ENCODE peak calls at places on chromosomes 16 and 17, in nine cellular contexts. One of them, this sample, is unnamed.

GRCh38 chr16:11032000-11032921 is 87.9 kb downstream of the CLEC16A start:
- DNase-seq in OCI-LY7: no peak
- DNase-seq in neuronal stem cell: no peak
- DNase-seq in A549: no peak
- DNase-seq in neural progenitor cell: no peak
- DNase-seq in fibroblast of lung: peak
- DNase-seq in mesendoderm: peak
- DNase-seq in IMR-90: no peak
- DNase-seq in PC-3: no peak
- DNase-seq in this sample: no peak

GRCh38 chr17:2406903-2407790 is 6.3 kb upstream of the MNT start:
- DNase-seq in OCI-LY7: no peak
- DNase-seq in neuronal stem cell: no peak
- DNase-seq in A549: peak
- DNase-seq in neural progenitor cell: no peak
- DNase-seq in fibroblast of lung: peak
- DNase-seq in mesendoderm: no peak
- DNase-seq in IMR-90: peak
- DNase-seq in PC-3: peak
- DNase-seq in this sample: peak

GRCh38 chr17:46020023-46020735 is 21.1 kb downstream of the STH start:
- DNase-seq in OCI-LY7: no peak
- DNase-seq in neuronal stem cell: no peak
- DNase-seq in A549: no peak
- DNase-seq in neural progenitor cell: no peak
- DNase-seq in fibroblast of lung: no peak
- DNase-seq in mesendoderm: no peak
- DNase-seq in IMR-90: no peak
- DNase-seq in PC-3: no peak
- DNase-seq in this sample: no peak

GRCh38 chr16:23505180-23505665 is 5.1 kb downstream of the GGA2 start:
- DNase-seq in OCI-LY7: no peak
- DNase-seq in neuronal stem cell: no peak
- DNase-seq in A549: no peak
- DNase-seq in neural progenitor cell: peak
- DNase-seq in fibroblast of lung: peak
- DNase-seq in mesendoderm: no peak
- DNase-seq in IMR-90: no peak
- DNase-seq in PC-3: no peak
- DNase-seq in this sample: no peak

GRCh38 chr17:67293251-67294203 is 48.5 kb upstream of the HELZ start:
- DNase-seq in OCI-LY7: peak
- DNase-seq in neuronal stem cell: peak
- DNase-seq in A549: peak
- DNase-seq in neural progenitor cell: peak
- DNase-seq in fibroblast of lung: peak
- DNase-seq in mesendoderm: peak
- DNase-seq in IMR-90: peak
- DNase-seq in PC-3: peak
- DNase-seq in this sample: peak

GRCh38 chr17:72123964-72124791 is 3.4 kb downstream of the SOX9 start:
- DNase-seq in OCI-LY7: no peak
- DNase-seq in neuronal stem cell: no peak
- DNase-seq in A549: no peak
- DNase-seq in neural progenitor cell: peak
- DNase-seq in fibroblast of lung: peak
- DNase-seq in mesendoderm: no peak
- DNase-seq in IMR-90: no peak
- DNase-seq in PC-3: peak
- DNase-seq in this sample: no peak

GRCh38 chr17:74201250-74201649 is 2.2 kb upstream of the RPL38 start:
- DNase-seq in OCI-LY7: no peak
- DNase-seq in neuronal stem cell: no peak
- DNase-seq in A549: peak
- DNase-seq in neural progenitor cell: no peak
- DNase-seq in fibroblast of lung: no peak
- DNase-seq in mesendoderm: no peak
- DNase-seq in IMR-90: peak
- DNase-seq in PC-3: peak
- DNase-seq in this sample: no peak

GRCh38 chr16:69941251-69942098 is 9.7 kb upstream of the CLEC18A start:
- DNase-seq in OCI-LY7: no peak
- DNase-seq in neuronal stem cell: no peak
- DNase-seq in A549: no peak
- DNase-seq in neural progenitor cell: no peak
- DNase-seq in fibroblast of lung: no peak
- DNase-seq in mesendoderm: no peak
- DNase-seq in IMR-90: no peak
- DNase-seq in PC-3: no peak
- DNase-seq in this sample: no peak

GRCh38 chr17:69069289-69069688 is 8.6 kb upstream of the ABCA9 start:
- DNase-seq in OCI-LY7: no peak
- DNase-seq in neuronal stem cell: no peak
- DNase-seq in A549: no peak
- DNase-seq in neural progenitor cell: peak
- DNase-seq in fibroblast of lung: no peak
- DNase-seq in mesendoderm: peak
- DNase-seq in IMR-90: no peak
- DNase-seq in PC-3: no peak
- DNase-seq in this sample: no peak

GRCh38 chr17:5123343-5124124 is 7.7 kb downstream of the USP6 start:
- DNase-seq in OCI-LY7: no peak
- DNase-seq in neuronal stem cell: no peak
- DNase-seq in A549: no peak
- DNase-seq in neural progenitor cell: no peak
- DNase-seq in fibroblast of lung: no peak
- DNase-seq in mesendoderm: no peak
- DNase-seq in IMR-90: no peak
- DNase-seq in PC-3: no peak
- DNase-seq in this sample: no peak

GRCh38 chr17:45168991-45169752 is 7.5 kb downstream of the HEXIM2 start:
- DNase-seq in OCI-LY7: no peak
- DNase-seq in neuronal stem cell: no peak
- DNase-seq in A549: no peak
- DNase-seq in neural progenitor cell: no peak
- DNase-seq in fibroblast of lung: no peak
- DNase-seq in mesendoderm: no peak
- DNase-seq in IMR-90: no peak
- DNase-seq in PC-3: no peak
- DNase-seq in this sample: no peak

GRCh38 chr16:5319799-5320198 is 222.2 kb upstream of the EEF2KMT start:
- DNase-seq in OCI-LY7: no peak
- DNase-seq in neuronal stem cell: no peak
- DNase-seq in A549: no peak
- DNase-seq in neural progenitor cell: no peak
- DNase-seq in fibroblast of lung: no peak
- DNase-seq in mesendoderm: no peak
- DNase-seq in IMR-90: no peak
- DNase-seq in PC-3: no peak
- DNase-seq in this sample: no peak

GRCh38 chr17:60358611-60359225 is 33.2 kb downstream of the USP32 start:
- DNase-seq in OCI-LY7: no peak
- DNase-seq in neuronal stem cell: no peak
- DNase-seq in A549: no peak
- DNase-seq in neural progenitor cell: no peak
- DNase-seq in fibroblast of lung: no peak
- DNase-seq in mesendoderm: no peak
- DNase-seq in IMR-90: no peak
- DNase-seq in PC-3: no peak
- DNase-seq in this sample: no peak

GRCh38 chr16:88454315-88455057 is 1.4 kb downstream of the ZFPM1 start:
- DNase-seq in OCI-LY7: peak
- DNase-seq in neuronal stem cell: no peak
- DNase-seq in A549: peak
- DNase-seq in neural progenitor cell: peak
- DNase-seq in fibroblast of lung: no peak
- DNase-seq in mesendoderm: no peak
- DNase-seq in IMR-90: no peak
- DNase-seq in PC-3: peak
- DNase-seq in this sample: no peak

GRCh38 chr16:82011199-82011641 is at the start of gene SDR42E1:
- DNase-seq in OCI-LY7: peak
- DNase-seq in neuronal stem cell: no peak
- DNase-seq in A549: peak
- DNase-seq in neural progenitor cell: no peak
- DNase-seq in fibroblast of lung: peak
- DNase-seq in mesendoderm: peak
- DNase-seq in IMR-90: no peak
- DNase-seq in PC-3: no peak
- DNase-seq in this sample: no peak

GRCh38 chr16:82007189-82007588 is 4.1 kb downstream of the SDR42E1 start:
- DNase-seq in OCI-LY7: no peak
- DNase-seq in neuronal stem cell: no peak
- DNase-seq in A549: no peak
- DNase-seq in neural progenitor cell: no peak
- DNase-seq in fibroblast of lung: no peak
- DNase-seq in mesendoderm: no peak
- DNase-seq in IMR-90: no peak
- DNase-seq in PC-3: no peak
- DNase-seq in this sample: no peak

GRCh38 chr16:82005491-82005830 is 5.8 kb downstream of the SDR42E1 start:
- DNase-seq in OCI-LY7: no peak
- DNase-seq in neuronal stem cell: no peak
- DNase-seq in A549: no peak
- DNase-seq in neural progenitor cell: no peak
- DNase-seq in fibroblast of lung: no peak
- DNase-seq in mesendoderm: no peak
- DNase-seq in IMR-90: no peak
- DNase-seq in PC-3: no peak
- DNase-seq in this sample: no peak

GRCh38 chr16:82008957-82009592 is 2.2 kb downstream of the SDR42E1 start:
- DNase-seq in OCI-LY7: peak
- DNase-seq in neuronal stem cell: no peak
- DNase-seq in A549: no peak
- DNase-seq in neural progenitor cell: no peak
- DNase-seq in fibroblast of lung: no peak
- DNase-seq in mesendoderm: no peak
- DNase-seq in IMR-90: no peak
- DNase-seq in PC-3: no peak
- DNase-seq in this sample: no peak

GRCh38 chr16:82010649-82011048 is 621 bp downstream of the SDR42E1 start:
- DNase-seq in OCI-LY7: no peak
- DNase-seq in neuronal stem cell: no peak
- DNase-seq in A549: no peak
- DNase-seq in neural progenitor cell: no peak
- DNase-seq in fibroblast of lung: no peak
- DNase-seq in mesendoderm: no peak
- DNase-seq in IMR-90: no peak
- DNase-seq in PC-3: no peak
- DNase-seq in this sample: no peak
- H3K27ac ChIP-seq in OCI-LY7: no peak
- H3K27ac ChIP-seq in neuronal stem cell: no peak
- H3K27ac ChIP-seq in A549: peak
- H3K27ac ChIP-seq in neural progenitor cell: no peak
- H3K27ac ChIP-seq in fibroblast of lung: no peak
- H3K27ac ChIP-seq in mesendoderm: no peak
- H3K27ac ChIP-seq in IMR-90: no peak
- H3K27ac ChIP-seq in PC-3: no peak
- H3K27ac ChIP-seq in this sample: no peak

GRCh38 chr17:41664587-41665565 is 23.8 kb upstream of the EIF1 start:
- DNase-seq in OCI-LY7: no peak
- DNase-seq in neuronal stem cell: no peak
- DNase-seq in A549: no peak
- DNase-seq in neural progenitor cell: no peak
- DNase-seq in fibroblast of lung: no peak
- DNase-seq in mesendoderm: no peak
- DNase-seq in IMR-90: no peak
- DNase-seq in PC-3: no peak
- DNase-seq in this sample: no peak
- H3K4me2 ChIP-seq in OCI-LY7: peak
- H3K4me2 ChIP-seq in neuronal stem cell: peak
- H3K4me2 ChIP-seq in A549: peak
- H3K4me2 ChIP-seq in neural progenitor cell: peak
- H3K4me2 ChIP-seq in fibroblast of lung: peak
- H3K4me2 ChIP-seq in mesendoderm: no peak
- H3K4me2 ChIP-seq in IMR-90: peak
- H3K4me2 ChIP-seq in PC-3: peak
- H3K4me2 ChIP-seq in this sample: peak

DNA sequence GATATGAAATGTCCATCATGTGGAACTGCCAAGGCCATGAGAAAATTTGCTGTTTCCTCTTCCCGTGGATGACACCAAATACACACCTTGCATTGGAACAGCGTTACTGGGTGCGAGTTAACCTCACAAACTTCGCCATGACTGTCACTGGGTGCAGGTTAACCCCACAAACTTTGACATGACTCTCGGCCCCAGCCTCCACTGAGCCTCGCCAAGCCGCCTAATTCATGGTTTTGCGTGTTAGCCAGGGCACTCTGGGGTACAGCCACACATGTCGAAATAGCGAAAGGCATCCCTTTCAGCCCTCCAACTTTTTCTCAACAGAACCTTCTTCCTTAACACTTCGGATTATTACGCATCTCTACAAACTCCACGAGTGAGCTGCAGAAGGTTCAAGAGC is 10.6 kb upstream of the KCTD5 start:
- DNase-seq in OCI-LY7: no peak
- DNase-seq in neuronal stem cell: no peak
- DNase-seq in A549: no peak
- DNase-seq in neural progenitor cell: no peak
- DNase-seq in fibroblast of lung: no peak
- DNase-seq in mesendoderm: no peak
- DNase-seq in IMR-90: no peak
- DNase-seq in PC-3: no peak
- DNase-seq in this sample: no peak
- H3K27ac ChIP-seq in OCI-LY7: no peak
- H3K27ac ChIP-seq in neuronal stem cell: no peak
- H3K27ac ChIP-seq in A549: no peak
- H3K27ac ChIP-seq in neural progenitor cell: no peak
- H3K27ac ChIP-seq in fibroblast of lung: no peak
- H3K27ac ChIP-seq in mesendoderm: no peak
- H3K27ac ChIP-seq in IMR-90: no peak
- H3K27ac ChIP-seq in PC-3: no peak
- H3K27ac ChIP-seq in this sample: no peak

GRCh38 chr17:39867891-39868553 is at the start of gene ZPBP2:
- DNase-seq in OCI-LY7: no peak
- DNase-seq in neuronal stem cell: no peak
- DNase-seq in A549: no peak
- DNase-seq in neural progenitor cell: no peak
- DNase-seq in fibroblast of lung: no peak
- DNase-seq in mesendoderm: no peak
- DNase-seq in IMR-90: no peak
- DNase-seq in PC-3: no peak
- DNase-seq in this sample: no peak

GRCh38 chr17:39867084-39867890 is 715 bp upstream of the ZPBP2 start:
- DNase-seq in OCI-LY7: no peak
- DNase-seq in neuronal stem cell: no peak
- DNase-seq in A549: no peak
- DNase-seq in neural progenitor cell: no peak
- DNase-seq in fibroblast of lung: no peak
- DNase-seq in mesendoderm: no peak
- DNase-seq in IMR-90: no peak
- DNase-seq in PC-3: no peak
- DNase-seq in this sample: no peak

GRCh38 chr17:39868554-39868942 is 546 bp downstream of the ZPBP2 start:
- DNase-seq in OCI-LY7: no peak
- DNase-seq in neuronal stem cell: no peak
- DNase-seq in A549: no peak
- DNase-seq in neural progenitor cell: no peak
- DNase-seq in fibroblast of lung: no peak
- DNase-seq in mesendoderm: no peak
- DNase-seq in IMR-90: no peak
- DNase-seq in PC-3: no peak
- DNase-seq in this sample: no peak

GRCh38 chr17:39863918-39864746 is at the start of gene IKZF3:
- DNase-seq in OCI-LY7: peak
- DNase-seq in neuronal stem cell: peak
- DNase-seq in A549: peak
- DNase-seq in neural progenitor cell: peak
- DNase-seq in fibroblast of lung: peak
- DNase-seq in mesendoderm: peak
- DNase-seq in IMR-90: peak
- DNase-seq in PC-3: peak
- DNase-seq in this sample: peak

GRCh38 chr17:39866013-39866730 is 1.8 kb upstream of the ZPBP2 start:
- DNase-seq in OCI-LY7: no peak
- DNase-seq in neuronal stem cell: no peak
- DNase-seq in A549: no peak
- DNase-seq in neural progenitor cell: no peak
- DNase-seq in fibroblast of lung: no peak
- DNase-seq in mesendoderm: no peak
- DNase-seq in IMR-90: no peak
- DNase-seq in PC-3: no peak
- DNase-seq in this sample: no peak
- H3K4me2 ChIP-seq in OCI-LY7: peak
- H3K4me2 ChIP-seq in neuronal stem cell: no peak
- H3K4me2 ChIP-seq in A549: no peak
- H3K4me2 ChIP-seq in neural progenitor cell: no peak
- H3K4me2 ChIP-seq in fibroblast of lung: no peak
- H3K4me2 ChIP-seq in mesendoderm: no peak
- H3K4me2 ChIP-seq in IMR-90: no peak
- H3K4me2 ChIP-seq in PC-3: no peak
- H3K4me2 ChIP-seq in this sample: no peak